ENCODE peak calls at places on chromosomes 2 and 18, in five cellular contexts. One of them, this sample, is unnamed.

GRCh38 chr2:11562476-11562875 is 28.6 kb downstream of the GREB1 start:
- DNase-seq in GM10248: no peak
- DNase-seq in stimulated activated CD4-positive, alpha-beta T cell treated with anti-CD3 and anti-CD28 coated beads, Interleukin-4, amount 100 ng/mL, for 4 hours: no peak
- DNase-seq in activated CD4-positive, alpha-beta T cell treated with anti-CD3 and anti-CD28 coated beads for 1 hour: no peak
- DNase-seq in upper lobe of right lung: peak
- DNase-seq in this sample: no peak

GRCh38 chr2:108594132-108594981 is 60.1 kb downstream of the LIMS1 start:
- DNase-seq in GM10248: peak
- DNase-seq in stimulated activated CD4-positive, alpha-beta T cell treated with anti-CD3 and anti-CD28 coated beads, Interleukin-4, amount 100 ng/mL, for 4 hours: no peak
- DNase-seq in activated CD4-positive, alpha-beta T cell treated with anti-CD3 and anti-CD28 coated beads for 1 hour: no peak
- DNase-seq in upper lobe of right lung: no peak
- DNase-seq in this sample: no peak

GRCh38 chr2:109382236-109382930 is 231.4 kb downstream of the SEPTIN10 start:
- DNase-seq in GM10248: no peak
- DNase-seq in stimulated activated CD4-positive, alpha-beta T cell treated with anti-CD3 and anti-CD28 coated beads, Interleukin-4, amount 100 ng/mL, for 4 hours: no peak
- DNase-seq in activated CD4-positive, alpha-beta T cell treated with anti-CD3 and anti-CD28 coated beads for 1 hour: no peak
- DNase-seq in upper lobe of right lung: peak
- DNase-seq in this sample: no peak

GRCh38 chr18:2547477-2548087 is 23.7 kb downstream of the METTL4 start:
- DNase-seq in GM10248: peak
- DNase-seq in stimulated activated CD4-positive, alpha-beta T cell treated with anti-CD3 and anti-CD28 coated beads, Interleukin-4, amount 100 ng/mL, for 4 hours: no peak
- DNase-seq in activated CD4-positive, alpha-beta T cell treated with anti-CD3 and anti-CD28 coated beads for 1 hour: no peak
- DNase-seq in upper lobe of right lung: no peak
- DNase-seq in this sample: no peak

GRCh38 chr2:39492095-39492590 is 55.1 kb upstream of the MAP4K3 start:
- DNase-seq in GM10248: peak
- DNase-seq in stimulated activated CD4-positive, alpha-beta T cell treated with anti-CD3 and anti-CD28 coated beads, Interleukin-4, amount 100 ng/mL, for 4 hours: no peak
- DNase-seq in activated CD4-positive, alpha-beta T cell treated with anti-CD3 and anti-CD28 coated beads for 1 hour: no peak
- DNase-seq in upper lobe of right lung: no peak
- DNase-seq in this sample: peak

GRCh38 chr2:118046628-118047210 is 32.8 kb upstream of the CCDC93 start:
- DNase-seq in GM10248: peak
- DNase-seq in stimulated activated CD4-positive, alpha-beta T cell treated with anti-CD3 and anti-CD28 coated beads, Interleukin-4, amount 100 ng/mL, for 4 hours: no peak
- DNase-seq in activated CD4-positive, alpha-beta T cell treated with anti-CD3 and anti-CD28 coated beads for 1 hour: no peak
- DNase-seq in upper lobe of right lung: no peak
- DNase-seq in this sample: no peak

GRCh38 chr2:51003345-51004192 is 28.4 kb downstream of the NRXN1 start:
- DNase-seq in GM10248: no peak
- DNase-seq in stimulated activated CD4-positive, alpha-beta T cell treated with anti-CD3 and anti-CD28 coated beads, Interleukin-4, amount 100 ng/mL, for 4 hours: no peak
- DNase-seq in activated CD4-positive, alpha-beta T cell treated with anti-CD3 and anti-CD28 coated beads for 1 hour: no peak
- DNase-seq in upper lobe of right lung: no peak
- DNase-seq in this sample: no peak

GRCh38 chr18:34131008-34131407 is 93.7 kb downstream of the NOL4 start:
- DNase-seq in GM10248: no peak
- DNase-seq in stimulated activated CD4-positive, alpha-beta T cell treated with anti-CD3 and anti-CD28 coated beads, Interleukin-4, amount 100 ng/mL, for 4 hours: no peak
- DNase-seq in activated CD4-positive, alpha-beta T cell treated with anti-CD3 and anti-CD28 coated beads for 1 hour: no peak
- DNase-seq in upper lobe of right lung: no peak
- DNase-seq in this sample: no peak

GRCh38 chr2:42105330-42106256 is 57.8 kb downstream of the PKDCC start:
- DNase-seq in GM10248: peak
- DNase-seq in stimulated activated CD4-positive, alpha-beta T cell treated with anti-CD3 and anti-CD28 coated beads, Interleukin-4, amount 100 ng/mL, for 4 hours: peak
- DNase-seq in activated CD4-positive, alpha-beta T cell treated with anti-CD3 and anti-CD28 coated beads for 1 hour: peak
- DNase-seq in upper lobe of right lung: peak
- DNase-seq in this sample: peak

GRCh38 chr2:232444409-232445148 is 11.4 kb upstream of the ALPI start:
- DNase-seq in GM10248: peak
- DNase-seq in stimulated activated CD4-positive, alpha-beta T cell treated with anti-CD3 and anti-CD28 coated beads, Interleukin-4, amount 100 ng/mL, for 4 hours: peak
- DNase-seq in activated CD4-positive, alpha-beta T cell treated with anti-CD3 and anti-CD28 coated beads for 1 hour: peak
- DNase-seq in upper lobe of right lung: peak
- DNase-seq in this sample: peak

GRCh38 chr2:161208527-161209139 is 48.4 kb downstream of the TANK start:
- DNase-seq in GM10248: no peak
- DNase-seq in stimulated activated CD4-positive, alpha-beta T cell treated with anti-CD3 and anti-CD28 coated beads, Interleukin-4, amount 100 ng/mL, for 4 hours: no peak
- DNase-seq in activated CD4-positive, alpha-beta T cell treated with anti-CD3 and anti-CD28 coated beads for 1 hour: no peak
- DNase-seq in upper lobe of right lung: no peak
- DNase-seq in this sample: no peak

GRCh38 chr2:71108091-71108490 is 21.9 kb downstream of the MCEE start:
- DNase-seq in GM10248: no peak
- DNase-seq in stimulated activated CD4-positive, alpha-beta T cell treated with anti-CD3 and anti-CD28 coated beads, Interleukin-4, amount 100 ng/mL, for 4 hours: no peak
- DNase-seq in activated CD4-positive, alpha-beta T cell treated with anti-CD3 and anti-CD28 coated beads for 1 hour: no peak
- DNase-seq in upper lobe of right lung: no peak
- DNase-seq in this sample: no peak

GRCh38 chr2:41906325-41906700 is 141.5 kb upstream of the PKDCC start:
- DNase-seq in GM10248: no peak
- DNase-seq in stimulated activated CD4-positive, alpha-beta T cell treated with anti-CD3 and anti-CD28 coated beads, Interleukin-4, amount 100 ng/mL, for 4 hours: no peak
- DNase-seq in activated CD4-positive, alpha-beta T cell treated with anti-CD3 and anti-CD28 coated beads for 1 hour: no peak
- DNase-seq in upper lobe of right lung: no peak
- DNase-seq in this sample: no peak

GRCh38 chr2:163773276-163773675 is 37.5 kb upstream of the FIGN start:
- DNase-seq in GM10248: no peak
- DNase-seq in stimulated activated CD4-positive, alpha-beta T cell treated with anti-CD3 and anti-CD28 coated beads, Interleukin-4, amount 100 ng/mL, for 4 hours: no peak
- DNase-seq in activated CD4-positive, alpha-beta T cell treated with anti-CD3 and anti-CD28 coated beads for 1 hour: no peak
- DNase-seq in upper lobe of right lung: no peak
- DNase-seq in this sample: no peak

GRCh38 chr2:232649033-232649432 is 15.6 kb downstream of the EFHD1 start:
- DNase-seq in GM10248: no peak
- DNase-seq in stimulated activated CD4-positive, alpha-beta T cell treated with anti-CD3 and anti-CD28 coated beads, Interleukin-4, amount 100 ng/mL, for 4 hours: no peak
- DNase-seq in activated CD4-positive, alpha-beta T cell treated with anti-CD3 and anti-CD28 coated beads for 1 hour: no peak
- DNase-seq in upper lobe of right lung: no peak
- DNase-seq in this sample: no peak

GRCh38 chr2:66434679-66435548 is at the start of gene MEIS1:
- DNase-seq in GM10248: no peak
- DNase-seq in stimulated activated CD4-positive, alpha-beta T cell treated with anti-CD3 and anti-CD28 coated beads, Interleukin-4, amount 100 ng/mL, for 4 hours: no peak
- DNase-seq in activated CD4-positive, alpha-beta T cell treated with anti-CD3 and anti-CD28 coated beads for 1 hour: no peak
- DNase-seq in upper lobe of right lung: peak
- DNase-seq in this sample: no peak

GRCh38 chr2:70978388-70979357 is at the start of gene ANKRD53:
- DNase-seq in GM10248: no peak
- DNase-seq in stimulated activated CD4-positive, alpha-beta T cell treated with anti-CD3 and anti-CD28 coated beads, Interleukin-4, amount 100 ng/mL, for 4 hours: no peak
- DNase-seq in activated CD4-positive, alpha-beta T cell treated with anti-CD3 and anti-CD28 coated beads for 1 hour: no peak
- DNase-seq in upper lobe of right lung: peak
- DNase-seq in this sample: no peak

GRCh38 chr2:102313025-102313424 is 1.7 kb downstream of the IL1RL1 start:
- DNase-seq in GM10248: no peak
- DNase-seq in stimulated activated CD4-positive, alpha-beta T cell treated with anti-CD3 and anti-CD28 coated beads, Interleukin-4, amount 100 ng/mL, for 4 hours: no peak
- DNase-seq in activated CD4-positive, alpha-beta T cell treated with anti-CD3 and anti-CD28 coated beads for 1 hour: no peak
- DNase-seq in upper lobe of right lung: no peak
- DNase-seq in this sample: no peak

This sample was measured in stimulated activated naive CD4-positive, alpha-beta T cell treated with Interleukin-2 at 50 U/mL for 16 hours.